ENCODE peak calls at places on chromosomes 13 and 19, in four cellular contexts. S is RWPE2, D is stomach, Q is psoas muscle. H is an unnamed sample.

GRCh38 chr13:111474136-111475002 is 153.9 kb downstream of the TEX29 start:
- DNase-seq in S (no peak), D (no peak), Q (no peak), H (no peak)

GRCh38 chr13:102702965-102703720 is 8.3 kb upstream of the METTL21C start:
- DNase-seq in S (no peak), D (no peak), Q (no peak), H (no peak)

GRCh38 chr19:1774999-1775772 is 21.9 kb downstream of the ONECUT3 start:
- DNase-seq in S (no peak), D (no peak), Q (no peak), H (no peak)

GRCh38 chr13:46168341-46168740 is 13.6 kb downstream of the LCP1 start:
- DNase-seq in S (no peak), D (no peak), Q (no peak), H (peak; percentile 71)

GRCh38 chr13:112895521-112896465 is 73.2 kb upstream of the MCF2L start:
- DNase-seq in S (peak; percentile 37), D (no peak), Q (no peak), H (no peak)

GRCh38 chr19:19528721-19529490 is at the start of gene YJEFN3:
- DNase-seq in S (peak; percentile 59), D (no peak), Q (no peak), H (no peak)

GRCh38 chr13:92221916-92222315 is 823.5 kb downstream of the GPC5 start:
- DNase-seq in S (no peak), D (no peak), Q (no peak), H (no peak)

GRCh38 chr19:2050349-2050990 is 574 bp downstream of the MKNK2 start:
- DNase-seq in S (no peak), D (no peak), Q (peak; percentile 42), H (no peak)

GRCh38 chr13:91701975-91702374 is 303.6 kb downstream of the GPC5 start:
- DNase-seq in S (no peak), D (no peak), Q (no peak), H (no peak)

GRCh38 chr19:45607071-45608029 is 5.3 kb upstream of the GPR4 start:
- DNase-seq in S (no peak), D (peak; percentile 80), Q (peak; percentile 77), H (peak; percentile 85)

GRCh38 chr13:78540424-78540823 is 62.9 kb downstream of the POU4F1 start:
- DNase-seq in S (no peak), D (no peak), Q (no peak), H (no peak)

GRCh38 chr19:41706741-41707501 is 1.5 kb upstream of the CEACAM5 start:
- DNase-seq in S (no peak), D (peak; percentile 79), Q (peak; percentile 22), H (peak; percentile 87)

GRCh38 chr13:102774210-102774560 is 599 bp upstream of the TEX30 start:
- DNase-seq in S (no peak), D (no peak), Q (peak; percentile 19), H (no peak)

GRCh38 chr19:55703790-55704215 is 28.8 kb downstream of the EPN1 start:
- DNase-seq in S (no peak), D (peak; percentile 72), Q (no peak), H (peak; percentile 79)

GRCh38 chr13:61908906-61909305 is 493.3 kb upstream of the PCDH20 start:
- DNase-seq in S (no peak), D (no peak), Q (no peak), H (no peak)

GRCh38 chr19:55452381-55453325 is 8.8 kb downstream of the ISOC2 start:
- DNase-seq in S (peak; percentile 51), D (peak; percentile 49), Q (peak; percentile 76), H (no peak)

GRCh38 chr13:76707360-76707759 is 178.8 kb downstream of the KCTD12 start:
- DNase-seq in S (no peak), D (no peak), Q (no peak), H (no peak)

GRCh38 chr19:20482721-20483120 is 82.9 kb downstream of the ZNF737 start:
- DNase-seq in S (no peak), D (no peak), Q (no peak), H (no peak)

GRCh38 chr13:113065406-113066141 is 40.0 kb upstream of the F7 start:
- DNase-seq in S (no peak), D (no peak), Q (no peak), H (no peak)

GRCh38 chr19:2575734-2576481 is 100.0 kb downstream of the GADD45B start:
- DNase-seq in S (no peak), D (peak; percentile 66), Q (peak; percentile 92), H (peak; percentile 68)

GRCh38 chr13:21395953-21396352 is 63.1 kb downstream of the ZDHHC20 start:
- DNase-seq in S (no peak), D (no peak), Q (no peak), H (no peak)

GRCh38 chr19:50896591-50897190 is 14.5 kb downstream of the KLK4 start:
- DNase-seq in S (no peak), D (no peak), Q (no peak), H (no peak)

GRCh38 chr13:26614721-26615120 is 57.2 kb downstream of the WASF3 start:
- DNase-seq in S (no peak), D (no peak), Q (no peak), H (no peak)

GRCh38 chr13:52454825-52455676 is at the start of gene CKAP2:
- DNase-seq in S (peak; percentile 89), D (peak; percentile 94), Q (peak; percentile 93), H (peak; percentile 96)

GRCh38 chr13:46146898-46147297 is 35.1 kb downstream of the LCP1 start:
- DNase-seq in S (no peak), D (no peak), Q (no peak), H (no peak)

GRCh38 chr13:84563611-84564010 is 681.3 kb upstream of the SLITRK1 start:
- DNase-seq in S (no peak), D (no peak), Q (no peak), H (no peak)

GRCh38 chr13:59494560-59494970 is 669.2 kb downstream of the DIAPH3 start:
- DNase-seq in S (no peak), D (no peak), Q (no peak), H (no peak)

GRCh38 chr13:30145709-30146367 is 161.5 kb downstream of the KATNAL1 start:
- DNase-seq in S (no peak), D (no peak), Q (no peak), H (no peak)

GRCh38 chr13:48590141-48590863 is 57.4 kb upstream of the RCBTB2 start:
- DNase-seq in S (no peak), D (no peak), Q (no peak), H (no peak)

GRCh38 chr19:54502518-54503048 is at the start of gene LAIR2:
- DNase-seq in S (no peak), D (no peak), Q (no peak), H (no peak)

GRCh38 chr13:40356011-40356410 is 310.4 kb downstream of the FOXO1 start:
- DNase-seq in S (no peak), D (no peak), Q (no peak), H (no peak)

GRCh38 chr13:113582841-113583631 is 1.5 kb upstream of the TFDP1 start:
- DNase-seq in S (no peak), D (peak; percentile 22), Q (no peak), H (peak; percentile 52)

GRCh38 chr13:87661471-87661870 is 9.7 kb upstream of the SLITRK5 start:
- DNase-seq in S (no peak), D (no peak), Q (no peak), H (no peak)

GRCh38 chr13:38490657-38491056 is 141.0 kb downstream of the UFM1 start:
- DNase-seq in S (no peak), D (no peak), Q (no peak), H (no peak)

GRCh38 chr19:38842439-38843174 is 7.2 kb downstream of the HNRNPL start:
- DNase-seq in S (no peak), D (no peak), Q (no peak), H (no peak)
- H3K27ac ChIP-seq in S (no peak overlapping the region), D (peak overlapping the region; percentile 72), Q (peak overlapping the region; percentile 99), H (no peak overlapping the region)

DNA sequence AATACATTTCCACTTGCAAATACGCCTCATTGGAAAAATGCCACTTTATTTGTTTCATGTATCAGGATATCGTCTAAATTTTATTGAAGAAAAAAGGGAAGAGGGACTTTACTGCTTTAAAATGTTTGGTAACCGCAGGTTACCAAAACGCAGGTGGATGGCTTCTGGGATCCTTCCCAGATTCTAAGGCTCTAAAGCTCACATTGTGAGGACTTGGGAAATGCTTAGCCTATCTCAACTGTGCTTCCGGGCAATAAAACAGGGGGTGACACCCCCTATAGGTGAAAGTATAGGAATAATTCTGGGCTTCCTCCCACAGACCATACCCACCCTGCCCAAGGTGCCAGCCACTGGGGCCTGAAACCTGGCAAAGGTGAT is 73.2 kb upstream of the IPO5 start:
- DNase-seq in S (no peak), D (no peak), Q (no peak), H (no peak)
- H3K4me1 ChIP-seq in S (peaks cover 13% of the 10 kb centered on the region), D (no peaks in the 10 kb centered on the region), Q (no peaks in the 10 kb centered on the region), H (no peaks in the 10 kb centered on the region)

GRCh38 chr19:14467816-14468215 is 7.3 kb downstream of the PTGER1 start:
- DNase-seq in S (no peak), D (no peak), Q (no peak), H (no peak)
- TF ChIP-seq CTCF in S (no peak), D (no peak), Q (no peak), H (no peak)

GRCh38 chr13:24348385-24348784 is 39.0 kb downstream of the C1QTNF9 start:
- DNase-seq in S (no peak), D (no peak), Q (no peak), H (no peak)
- H3K27ac ChIP-seq in S (no peak overlapping the region), D (peak overlapping the region; percentile 76), Q (no peak overlapping the region), H (no peak overlapping the region)

GRCh38 chr19:39347332-39348227 is 5.4 kb downstream of the SAMD4B start:
- DNase-seq in S (no peak), D (no peak), Q (no peak), H (no peak)
- H3K4me1 ChIP-seq in S (peaks cover 5% of the 10 kb centered on the region), D (peaks cover 70% of the 10 kb centered on the region), Q (peaks cover 63% of the 10 kb centered on the region), H (peaks cover 24% of the 10 kb centered on the region)

DNA sequence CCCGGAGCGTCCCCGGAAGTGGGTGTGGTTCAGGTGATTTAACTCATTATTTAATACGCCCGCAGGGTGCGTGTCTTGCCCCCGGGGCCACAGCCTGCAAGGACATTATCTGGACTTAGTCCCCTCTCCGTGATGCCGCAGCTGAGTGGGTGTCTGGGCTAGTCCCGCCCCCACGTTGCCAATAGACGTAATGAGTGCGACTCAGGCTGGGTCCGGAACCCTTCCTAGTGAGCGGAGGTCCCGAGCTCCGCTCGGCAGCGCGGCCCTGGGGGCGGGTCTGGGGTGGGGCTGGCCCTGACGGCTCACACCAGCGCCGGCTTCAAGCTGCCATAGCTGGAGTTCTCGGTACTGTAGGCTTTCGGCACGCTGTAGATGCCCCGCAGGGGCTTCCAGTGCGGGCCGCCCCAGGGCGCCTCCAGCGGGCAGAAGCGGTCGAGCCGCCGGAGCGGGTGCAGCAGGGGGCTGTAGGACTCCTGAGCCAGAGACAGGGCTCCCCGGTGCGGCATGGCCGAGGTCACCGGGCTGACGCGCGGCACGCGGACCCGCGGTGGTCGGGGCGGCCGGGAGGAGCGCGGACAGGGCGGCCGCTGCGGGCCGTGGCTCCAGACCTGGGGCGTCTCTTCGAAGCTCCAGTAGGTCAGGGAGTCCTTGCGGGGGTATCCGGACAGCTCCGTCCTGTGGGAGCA is 918 bp upstream of the LHB start:
- DNase-seq in S (peak; percentile 66), D (peak; percentile 53), Q (peak; percentile 62), H (peak; percentile 80)
- TF ChIP-seq CTCF in S (peak; percentile 52), D (no peak), Q (peak; percentile 50), H (peak; percentile 63)